ENCODE peak calls at places on chromosome 12, in five cellular contexts. M, F, G, D and T are unnamed samples.

GRCh38 chr12:20549115-20549719 is 145.9 kb upstream of the SLCO1C1 start:
- DNase-seq in M (peak), F (no peak), G (no peak), D (peak), T (no peak)

GRCh38 chr12:751192-751827 is 1.1 kb upstream of the WNK1 start:
- DNase-seq in M (peak), F (peak), G (peak), D (peak), T (peak)

GRCh38 chr12:86772688-86773087 is 516.5 kb upstream of the MGAT4C start:
- DNase-seq in M (no peak), F (no peak), G (no peak), D (no peak), T (peak)

GRCh38 chr12:118746176-118746575 is 235.2 kb upstream of the SRRM4 start:
- DNase-seq in M (no peak), F (no peak), G (no peak), D (no peak), T (no peak)

GRCh38 chr12:130879781-130880389 is 8.0 kb downstream of the RAN start:
- DNase-seq in M (no peak), F (peak), G (peak), D (no peak), T (no peak)

GRCh38 chr12:107405436-107405835 is 280.2 kb upstream of the PWP1 start:
- DNase-seq in M (no peak), F (no peak), G (no peak), D (no peak), T (no peak)

GRCh38 chr12:33116284-33116683 is 219.7 kb upstream of the PKP2 start:
- DNase-seq in M (no peak), F (no peak), G (no peak), D (no peak), T (peak)

GRCh38 chr12:11891350-11892064 is 179.2 kb upstream of the BCL2L14 start:
- DNase-seq in M (no peak), F (no peak), G (no peak), D (no peak), T (no peak)

GRCh38 chr12:60421741-60422140 is 825.9 kb downstream of the SLC16A7 start:
- DNase-seq in M (no peak), F (no peak), G (no peak), D (no peak), T (no peak)

GRCh38 chr12:25041006-25041741 is 92.3 kb upstream of the BCAT1 start:
- DNase-seq in M (no peak), F (no peak), G (no peak), D (no peak), T (no peak)

GRCh38 chr12:120399531-120399930 is 30.6 kb upstream of the MSI1 start:
- DNase-seq in M (no peak), F (no peak), G (no peak), D (peak), T (peak)

DNA sequence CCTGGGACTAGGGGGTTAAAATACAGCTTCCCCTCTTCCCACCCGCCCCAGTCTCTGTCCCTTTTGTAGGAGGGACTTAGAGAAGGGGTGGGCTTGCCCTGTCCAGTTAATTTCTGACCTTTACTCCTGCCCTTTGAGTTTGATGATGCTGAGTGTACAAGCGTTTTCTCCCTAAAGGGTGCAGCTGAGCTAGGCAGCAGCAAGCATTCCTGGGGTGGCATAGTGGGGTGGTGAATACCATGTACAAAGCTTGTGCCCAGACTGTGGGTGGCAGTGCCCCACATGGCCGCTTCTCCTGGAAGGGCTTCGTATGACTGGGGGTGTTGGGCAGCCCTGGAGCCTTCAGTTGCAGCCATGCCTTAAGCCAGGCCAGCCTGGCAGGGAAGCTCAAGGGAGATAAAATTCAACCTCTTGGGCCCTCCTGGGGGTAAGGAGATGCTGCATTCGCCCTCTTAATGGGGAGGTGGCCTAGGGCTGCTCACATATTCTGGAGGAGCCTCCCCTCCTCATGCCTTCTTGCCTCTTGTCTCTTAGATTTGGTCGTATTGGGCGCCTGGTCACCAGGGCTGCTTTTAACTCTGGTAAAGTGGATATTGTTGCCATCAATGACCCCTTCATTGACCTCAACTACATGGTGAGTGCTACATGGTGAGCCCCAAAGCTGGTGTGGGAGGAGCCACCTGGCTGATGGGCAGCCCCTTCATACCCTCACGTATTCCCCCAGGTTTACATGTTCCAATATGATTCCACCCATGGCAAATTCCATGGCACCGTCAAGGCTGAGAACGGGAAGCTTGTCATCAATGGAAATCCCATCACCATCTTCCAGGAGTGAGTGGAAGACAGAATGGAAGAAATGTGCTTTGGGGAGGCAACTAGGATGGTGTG is 1.9 kb downstream of the GAPDH start:
- DNase-seq in M (no peak), F (no peak), G (no peak), D (peak), T (no peak)
- H2AFZ ChIP-seq in M (no peak), F (no peak), G (no peak), D (no peak), T (no peak)

GRCh38 chr12:4221157-4221556 is 52.4 kb upstream of the CCND2 start:
- DNase-seq in M (no peak), F (no peak), G (no peak), D (no peak), T (no peak)

GRCh38 chr12:4224211-4224878 is 49.2 kb upstream of the CCND2 start:
- DNase-seq in M (no peak), F (no peak), G (peak), D (no peak), T (no peak)

GRCh38 chr12:4223273-4223855 is 50.2 kb upstream of the CCND2 start:
- DNase-seq in M (no peak), F (no peak), G (no peak), D (no peak), T (no peak)

GRCh38 chr12:4217091-4217490 is 56.5 kb upstream of the CCND2 start:
- DNase-seq in M (no peak), F (no peak), G (peak), D (no peak), T (no peak)

GRCh38 chr12:4220489-4220888 is 53.1 kb upstream of the CCND2 start:
- DNase-seq in M (no peak), F (no peak), G (peak), D (no peak), T (no peak)
- H2BK12ac ChIP-seq in M (no peak), F (no peak), G (no peak), D (no peak), T (no peak)

DNA sequence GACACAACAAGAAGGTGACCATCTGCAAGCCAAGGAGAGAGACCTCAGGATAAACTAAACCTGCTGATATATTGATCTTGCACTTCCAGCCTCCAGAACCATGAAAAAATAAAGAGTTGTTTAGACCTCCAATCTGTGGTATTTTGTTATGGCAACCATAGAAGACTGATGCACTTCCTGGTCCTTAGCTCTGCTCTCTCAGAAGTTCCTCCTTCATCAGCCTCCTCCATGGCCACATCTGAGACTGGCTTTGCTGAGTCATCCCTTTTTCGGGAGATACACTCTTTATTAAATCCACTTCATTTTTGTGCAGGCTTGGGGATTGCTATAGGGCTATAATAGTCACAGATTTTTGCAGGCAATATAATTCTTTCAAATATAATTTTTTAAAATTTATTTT is 89.6 kb upstream of the ATF7IP start:
- DNase-seq in M (no peak), F (no peak), G (no peak), D (no peak), T (no peak)
- H2AFZ ChIP-seq in M (no peak), F (no peak), G (no peak), D (no peak), T (no peak)

GRCh38 chr12:89135976-89136634 is 216.2 kb downstream of the DUSP6 start:
- DNase-seq in M (no peak), F (no peak), G (no peak), D (no peak), T (no peak)

GRCh38 chr12:89138048-89138852 is 214.1 kb downstream of the DUSP6 start:
- DNase-seq in M (no peak), F (no peak), G (no peak), D (peak), T (no peak)

GRCh38 chr12:89140580-89141236 is 211.6 kb downstream of the DUSP6 start:
- DNase-seq in M (no peak), F (no peak), G (no peak), D (no peak), T (no peak)

GRCh38 chr12:89134213-89134770 is 218.0 kb downstream of the DUSP6 start:
- DNase-seq in M (no peak), F (no peak), G (no peak), D (no peak), T (no peak)

DNA sequence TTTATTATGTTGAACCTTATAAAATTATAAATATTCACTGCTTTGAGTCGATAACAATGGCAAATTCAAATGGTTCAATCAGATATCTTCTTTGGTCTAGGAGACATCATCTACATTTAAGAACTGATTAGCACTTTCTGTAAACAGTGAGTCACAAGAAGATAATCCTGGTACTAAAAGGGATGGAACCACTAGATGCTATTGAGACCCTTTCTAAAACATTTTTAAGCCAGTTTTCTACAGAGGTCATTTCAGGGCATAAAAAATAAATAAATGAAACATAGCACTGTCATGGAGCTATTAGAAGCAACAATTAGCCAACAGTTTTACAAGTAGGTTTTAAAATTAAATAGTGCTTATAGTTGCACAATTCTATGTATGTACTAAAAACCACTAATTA is 212.2 kb downstream of the DUSP6 start:
- DNase-seq in M (no peak), F (no peak), G (no peak), D (peak), T (no peak)
- H2BK12ac ChIP-seq in M (no peak), F (no peak), G (no peak), D (no peak), T (no peak)

GRCh38 chr12:31783996-31784645 is 55.3 kb upstream of the AMN1 start:
- DNase-seq in M (no peak), F (no peak), G (no peak), D (no peak), T (no peak)
- H2AFZ ChIP-seq in M (peak), F (no peak), G (no peak), D (no peak), T (no peak)